ENCODE peak calls at places on chromosomes 5 and 9, in seven cellular contexts. One of them, this sample, is unnamed.

GRCh38 chr5:56112526-56113121 is 117.9 kb upstream of the IL6ST start:
- DNase-seq in IMR-90: peak; percentile 49
- DNase-seq in transverse colon: no peak
- DNase-seq in psoas muscle: no peak
- DNase-seq in spleen: no peak
- DNase-seq in uterus: no peak
- DNase-seq in right cardiac atrium: no peak
- DNase-seq in this sample: no peak

GRCh38 chr9:131575121-131575640 is 29.9 kb downstream of the PRRT1B start:
- DNase-seq in IMR-90: no peak
- DNase-seq in transverse colon: no peak
- DNase-seq in psoas muscle: no peak
- DNase-seq in spleen: no peak
- DNase-seq in uterus: no peak
- DNase-seq in right cardiac atrium: no peak
- DNase-seq in this sample: no peak

GRCh38 chr9:93589688-93590087 is 13.3 kb downstream of the PHF2 start:
- DNase-seq in IMR-90: peak; percentile 52
- DNase-seq in transverse colon: no peak
- DNase-seq in psoas muscle: peak; percentile 45
- DNase-seq in spleen: peak; percentile 71
- DNase-seq in uterus: no peak
- DNase-seq in right cardiac atrium: no peak
- DNase-seq in this sample: no peak

GRCh38 chr9:12882430-12882829 is 107.6 kb downstream of the LURAP1L start:
- DNase-seq in IMR-90: peak; percentile 72
- DNase-seq in transverse colon: no peak
- DNase-seq in psoas muscle: no peak
- DNase-seq in spleen: no peak
- DNase-seq in uterus: no peak
- DNase-seq in right cardiac atrium: no peak
- DNase-seq in this sample: no peak

GRCh38 chr5:135223891-135224625 is 175.0 kb downstream of the MACROH2A1 start:
- DNase-seq in IMR-90: no peak
- DNase-seq in transverse colon: peak; percentile 1
- DNase-seq in psoas muscle: no peak
- DNase-seq in spleen: peak; percentile 27
- DNase-seq in uterus: no peak
- DNase-seq in right cardiac atrium: no peak
- DNase-seq in this sample: no peak

GRCh38 chr9:135340726-135341475 is 138.7 kb upstream of the PPP1R26 start:
- DNase-seq in IMR-90: no peak
- DNase-seq in transverse colon: no peak
- DNase-seq in psoas muscle: no peak
- DNase-seq in spleen: peak; percentile 57
- DNase-seq in uterus: no peak
- DNase-seq in right cardiac atrium: no peak
- DNase-seq in this sample: no peak

GRCh38 chr9:131614340-131614739 is 69.0 kb downstream of the PRRT1B start:
- DNase-seq in IMR-90: no peak
- DNase-seq in transverse colon: no peak
- DNase-seq in psoas muscle: peak; percentile 36
- DNase-seq in spleen: no peak
- DNase-seq in uterus: no peak
- DNase-seq in right cardiac atrium: no peak
- DNase-seq in this sample: no peak

GRCh38 chr9:18496586-18496985 is 22.6 kb downstream of the ADAMTSL1 start:
- DNase-seq in IMR-90: no peak
- DNase-seq in transverse colon: no peak
- DNase-seq in psoas muscle: no peak
- DNase-seq in spleen: no peak
- DNase-seq in uterus: no peak
- DNase-seq in right cardiac atrium: no peak
- DNase-seq in this sample: no peak

GRCh38 chr5:196350-196749 is 5.1 kb downstream of the LRRC14B start:
- DNase-seq in IMR-90: no peak
- DNase-seq in transverse colon: no peak
- DNase-seq in psoas muscle: no peak
- DNase-seq in spleen: peak; percentile 61
- DNase-seq in uterus: no peak
- DNase-seq in right cardiac atrium: no peak
- DNase-seq in this sample: no peak

GRCh38 chr9:133819923-133820322 is 81.8 kb upstream of the SARDH start:
- DNase-seq in IMR-90: no peak
- DNase-seq in transverse colon: no peak
- DNase-seq in psoas muscle: no peak
- DNase-seq in spleen: no peak
- DNase-seq in uterus: no peak
- DNase-seq in right cardiac atrium: no peak
- DNase-seq in this sample: no peak

GRCh38 chr9:110114888-110115259 is 93.1 kb downstream of the C9orf152 start:
- DNase-seq in IMR-90: peak; percentile 44
- DNase-seq in transverse colon: no peak
- DNase-seq in psoas muscle: no peak
- DNase-seq in spleen: no peak
- DNase-seq in uterus: no peak
- DNase-seq in right cardiac atrium: no peak
- DNase-seq in this sample: no peak

GRCh38 chr9:36823934-36824333 is 210.1 kb downstream of the PAX5 start:
- DNase-seq in IMR-90: no peak
- DNase-seq in transverse colon: no peak
- DNase-seq in psoas muscle: no peak
- DNase-seq in spleen: no peak
- DNase-seq in uterus: no peak
- DNase-seq in right cardiac atrium: no peak
- DNase-seq in this sample: no peak

GRCh38 chr5:125412051-125412560 is 665.7 kb upstream of the ZNF608 start:
- DNase-seq in IMR-90: no peak
- DNase-seq in transverse colon: peak; percentile 36
- DNase-seq in psoas muscle: no peak
- DNase-seq in spleen: no peak
- DNase-seq in uterus: no peak
- DNase-seq in right cardiac atrium: no peak
- DNase-seq in this sample: no peak

GRCh38 chr9:76646249-76646648 is 118.0 kb upstream of the PCA3 start:
- DNase-seq in IMR-90: no peak
- DNase-seq in transverse colon: peak; percentile 62
- DNase-seq in psoas muscle: no peak
- DNase-seq in spleen: no peak
- DNase-seq in uterus: no peak
- DNase-seq in right cardiac atrium: no peak
- DNase-seq in this sample: no peak

GRCh38 chr5:157479612-157480510 is 19.8 kb downstream of the NIPAL4 start:
- DNase-seq in IMR-90: no peak
- DNase-seq in transverse colon: no peak
- DNase-seq in psoas muscle: no peak
- DNase-seq in spleen: no peak
- DNase-seq in uterus: no peak
- DNase-seq in right cardiac atrium: no peak
- DNase-seq in this sample: no peak

GRCh38 chr5:140631831-140632365 is 1.1 kb downstream of the CD14 start:
- DNase-seq in IMR-90: no peak
- DNase-seq in transverse colon: peak; percentile 49
- DNase-seq in psoas muscle: peak; percentile 63
- DNase-seq in spleen: peak; percentile 86
- DNase-seq in uterus: no peak
- DNase-seq in right cardiac atrium: no peak
- DNase-seq in this sample: no peak

GRCh38 chr9:26670052-26670640 is 222.5 kb downstream of the CAAP1 start:
- DNase-seq in IMR-90: no peak
- DNase-seq in transverse colon: no peak
- DNase-seq in psoas muscle: no peak
- DNase-seq in spleen: no peak
- DNase-seq in uterus: no peak
- DNase-seq in right cardiac atrium: no peak
- DNase-seq in this sample: no peak

GRCh38 chr9:82284758-82285157 is 296.2 kb downstream of the SPATA31D1 start:
- DNase-seq in IMR-90: peak; percentile 21
- DNase-seq in transverse colon: no peak
- DNase-seq in psoas muscle: no peak
- DNase-seq in spleen: no peak
- DNase-seq in uterus: no peak
- DNase-seq in right cardiac atrium: no peak
- DNase-seq in this sample: no peak

GRCh38 chr5:91123896-91124295 is 259.2 kb downstream of the ARRDC3 start:
- DNase-seq in IMR-90: no peak
- DNase-seq in transverse colon: no peak
- DNase-seq in psoas muscle: no peak
- DNase-seq in spleen: no peak
- DNase-seq in uterus: no peak
- DNase-seq in right cardiac atrium: no peak
- DNase-seq in this sample: no peak

GRCh38 chr5:126267435-126267834 is 155.8 kb upstream of the GRAMD2B start:
- DNase-seq in IMR-90: no peak
- DNase-seq in transverse colon: peak; percentile 22
- DNase-seq in psoas muscle: no peak
- DNase-seq in spleen: no peak
- DNase-seq in uterus: no peak
- DNase-seq in right cardiac atrium: no peak
- DNase-seq in this sample: no peak

GRCh38 chr9:121274851-121275250 is 6.9 kb downstream of the GSN start:
- DNase-seq in IMR-90: no peak
- DNase-seq in transverse colon: no peak
- DNase-seq in psoas muscle: no peak
- DNase-seq in spleen: no peak
- DNase-seq in uterus: no peak
- DNase-seq in right cardiac atrium: no peak
- DNase-seq in this sample: no peak
- H3K27ac ChIP-seq in IMR-90: no peak overlapping the region
- H3K27ac ChIP-seq in transverse colon: peak overlapping the region; percentile 95
- H3K27ac ChIP-seq in psoas muscle: no peak overlapping the region
- H3K27ac ChIP-seq in spleen: no peak overlapping the region
- H3K27ac ChIP-seq in uterus: peak overlapping the region; percentile 100
- H3K27ac ChIP-seq in right cardiac atrium: no peak overlapping the region
- H3K27ac ChIP-seq in this sample: peak overlapping the region; percentile 95

DNA sequence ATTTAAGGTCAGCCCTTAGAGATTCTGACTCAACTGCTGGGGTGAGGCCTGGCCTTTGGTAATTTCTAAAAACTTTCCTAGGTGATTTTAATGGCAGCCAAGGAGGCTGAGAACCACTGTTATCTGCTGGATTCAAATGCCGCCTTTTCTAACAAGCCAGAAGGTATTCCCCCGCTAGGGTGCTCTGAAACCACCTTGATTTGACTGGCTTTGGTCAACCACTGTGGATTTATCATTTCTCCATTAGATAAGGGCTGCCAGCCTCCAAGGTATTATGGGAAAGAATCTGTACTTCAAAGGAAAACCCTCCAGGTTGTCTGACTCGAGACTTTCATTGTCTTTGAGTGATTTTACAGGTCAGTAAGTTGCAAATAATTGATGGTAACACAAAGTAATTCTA is 4.3 kb downstream of the ANXA6 start:
- DNase-seq in IMR-90: no peak
- DNase-seq in transverse colon: no peak
- DNase-seq in psoas muscle: no peak
- DNase-seq in spleen: no peak
- DNase-seq in uterus: no peak
- DNase-seq in right cardiac atrium: no peak
- DNase-seq in this sample: no peak
- H3K27ac ChIP-seq in IMR-90: no peak overlapping the region
- H3K27ac ChIP-seq in transverse colon: peak overlapping the region; percentile 89
- H3K27ac ChIP-seq in psoas muscle: peak overlapping the region; percentile 25
- H3K27ac ChIP-seq in spleen: peak overlapping the region; percentile 66
- H3K27ac ChIP-seq in uterus: peak overlapping the region; percentile 93
- H3K27ac ChIP-seq in right cardiac atrium: no peak overlapping the region
- H3K27ac ChIP-seq in this sample: peak overlapping the region; percentile 66

GRCh38 chr9:34990908-34991832 is 1.6 kb downstream of the DNAJB5 start:
- DNase-seq in IMR-90: no peak
- DNase-seq in transverse colon: no peak
- DNase-seq in psoas muscle: peak; percentile 81
- DNase-seq in spleen: peak; percentile 73
- DNase-seq in uterus: peak; percentile 28
- DNase-seq in right cardiac atrium: no peak
- DNase-seq in this sample: no peak

GRCh38 chr9:34988218-34989055 is 1.1 kb upstream of the DNAJB5 start:
- DNase-seq in IMR-90: no peak
- DNase-seq in transverse colon: peak; percentile 37
- DNase-seq in psoas muscle: peak; percentile 71
- DNase-seq in spleen: peak; percentile 88
- DNase-seq in uterus: peak; percentile 30
- DNase-seq in right cardiac atrium: peak; percentile 72
- DNase-seq in this sample: no peak

GRCh38 chr9:34989056-34989945 is at the start of gene DNAJB5:
- DNase-seq in IMR-90: peak; percentile 100
- DNase-seq in transverse colon: peak; percentile 98
- DNase-seq in psoas muscle: peak; percentile 99
- DNase-seq in spleen: peak; percentile 97
- DNase-seq in uterus: peak; percentile 99
- DNase-seq in right cardiac atrium: peak; percentile 99
- DNase-seq in this sample: peak; percentile 100

GRCh38 chr9:34991833-34992375 is 2.4 kb downstream of the DNAJB5 start:
- DNase-seq in IMR-90: no peak
- DNase-seq in transverse colon: no peak
- DNase-seq in psoas muscle: peak; percentile 95
- DNase-seq in spleen: no peak
- DNase-seq in uterus: peak; percentile 43
- DNase-seq in right cardiac atrium: peak; percentile 56
- DNase-seq in this sample: peak; percentile 43

GRCh38 chr9:34989946-34990635 is 546 bp downstream of the DNAJB5 start:
- DNase-seq in IMR-90: peak; percentile 39
- DNase-seq in transverse colon: peak; percentile 63
- DNase-seq in psoas muscle: peak; percentile 86
- DNase-seq in spleen: peak; percentile 87
- DNase-seq in uterus: peak; percentile 74
- DNase-seq in right cardiac atrium: peak; percentile 83
- DNase-seq in this sample: peak; percentile 74
- H3K27ac ChIP-seq in IMR-90: peak overlapping the region; percentile 58
- H3K27ac ChIP-seq in transverse colon: peak overlapping the region; percentile 90
- H3K27ac ChIP-seq in psoas muscle: no peak overlapping the region
- H3K27ac ChIP-seq in spleen: peak overlapping the region; percentile 87
- H3K27ac ChIP-seq in uterus: peak overlapping the region; percentile 100
- H3K27ac ChIP-seq in right cardiac atrium: peak overlapping the region; percentile 99
- H3K27ac ChIP-seq in this sample: peak overlapping the region; percentile 93

DNA sequence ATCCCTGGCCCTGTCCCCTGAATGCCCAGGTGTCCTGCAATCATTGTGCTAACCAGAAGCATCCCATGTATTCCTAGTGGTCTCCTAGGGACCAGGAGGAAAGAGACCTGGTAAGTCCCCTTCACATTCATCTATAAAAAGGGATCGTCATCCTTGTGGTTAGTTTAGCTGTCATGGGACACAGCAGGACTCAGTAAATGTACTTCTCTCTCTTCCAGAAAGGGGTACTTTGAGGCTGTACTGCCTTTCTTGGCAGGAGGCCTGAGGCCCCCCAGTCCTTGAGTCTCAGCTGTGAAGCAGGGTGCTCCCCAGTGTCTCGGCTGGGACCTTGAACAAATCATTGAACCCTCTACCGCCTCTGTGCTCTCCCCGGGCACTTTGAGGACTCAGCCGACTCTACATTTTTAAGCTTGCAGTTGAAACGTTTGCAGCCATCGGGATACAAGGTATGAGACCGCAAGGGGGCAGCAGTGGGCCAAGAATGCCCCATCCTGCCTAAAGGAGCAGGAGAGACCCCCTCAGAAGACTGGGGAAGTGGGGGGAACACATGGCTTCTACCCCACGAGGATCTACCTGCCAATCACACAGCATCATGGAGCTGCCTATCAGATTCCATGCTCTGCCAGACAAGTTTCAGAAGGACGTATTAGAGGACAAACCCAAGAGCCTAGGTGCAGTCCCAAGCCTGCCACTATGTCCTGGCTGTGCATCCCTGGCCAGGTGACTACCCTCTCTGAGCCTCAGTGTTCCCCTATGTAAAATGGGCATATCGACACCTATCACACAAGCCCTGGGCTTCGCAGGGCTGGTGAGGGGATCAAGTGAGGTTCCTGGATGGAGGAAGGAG is 2.4 kb upstream of the PHYKPL start:
- DNase-seq in IMR-90: peak; percentile 41
- DNase-seq in transverse colon: peak; percentile 84
- DNase-seq in psoas muscle: peak; percentile 84
- DNase-seq in spleen: peak; percentile 91
- DNase-seq in uterus: peak; percentile 60
- DNase-seq in right cardiac atrium: peak; percentile 76
- DNase-seq in this sample: peak; percentile 63
- H3K27ac ChIP-seq in IMR-90: no peak overlapping the region
- H3K27ac ChIP-seq in transverse colon: no peak overlapping the region
- H3K27ac ChIP-seq in psoas muscle: peak overlapping the region; percentile 11
- H3K27ac ChIP-seq in spleen: no peak overlapping the region
- H3K27ac ChIP-seq in uterus: no peak overlapping the region
- H3K27ac ChIP-seq in right cardiac atrium: no peak overlapping the region
- H3K27ac ChIP-seq in this sample: no peak overlapping the region

This sample was measured in tibial artery.